ENCODE peak calls at places on chromosomes 16 and 17, in six cellular contexts. K is neuronal stem cell; J is gastrocnemius medialis; H is mesenchymal stem cell; E is lower lobe of right lung; G is CD8-positive, alpha-beta memory T cell. D is an unnamed sample. For H3K9me3, the result is how much of the 10 kb centered on the place peaks cover.

GRCh38 chr16:34078697-34079096 is 619.3 kb downstream of the TP53TG3F start:
- DNase-seq in E (no peak), J (no peak), K (peak), H (no peak), G (no peak), D (no peak)

GRCh38 chr16:72372646-72373045 is 200.7 kb upstream of the PMFBP1 start:
- DNase-seq in E (no peak), J (no peak), H (no peak), K (no peak), G (no peak), D (no peak)

GRCh38 chr17:28760987-28761562 is 17.3 kb downstream of the TRAF4 start:
- DNase-seq in J (peak), K (no peak), E (peak), H (peak), G (no peak), D (no peak)

GRCh38 chr16:5415123-5415522 is 317.5 kb upstream of the EEF2KMT start:
- DNase-seq in K (no peak), G (no peak), J (no peak), E (no peak), H (no peak), D (no peak)

GRCh38 chr17:43106552-43106951 is 18.6 kb downstream of the BRCA1 start:
- DNase-seq in J (no peak), H (no peak), G (no peak), E (no peak), K (no peak), D (no peak)

GRCh38 chr16:81928975-81929374 is 82.3 kb downstream of the SDR42E1 start:
- DNase-seq in H (no peak), J (no peak), K (no peak), G (no peak), E (peak), D (peak)

GRCh38 chr17:68777243-68777855 is 176.2 kb upstream of the FAM20A start:
- DNase-seq in J (peak), H (peak), K (peak), G (peak), E (no peak), D (no peak)

GRCh38 chr16:11479916-11480315 is 106.8 kb downstream of the LITAF start:
- DNase-seq in G (no peak), H (no peak), K (no peak), J (no peak), E (no peak), D (no peak)

GRCh38 chr16:11149011-11149616 is 106.9 kb downstream of the SOCS1 start:
- DNase-seq in H (peak), G (no peak), J (no peak), E (no peak), K (no peak), D (no peak)

GRCh38 chr16:19704321-19705130 is 13.5 kb downstream of the KNOP1 start:
- DNase-seq in K (no peak), H (peak), J (peak), E (no peak), G (no peak), D (no peak)

GRCh38 chr17:48510761-48511604 is 19.8 kb downstream of the HOXB1 start:
- DNase-seq in H (no peak), J (no peak), K (no peak), E (no peak), G (no peak), D (no peak)

GRCh38 chr17:82366749-82367148 is 4.8 kb upstream of the UTS2R start:
- DNase-seq in J (no peak), K (no peak), H (no peak), E (peak), G (no peak), D (no peak)

GRCh38 chr16:77374384-77374783 is 60.5 kb downstream of the ADAMTS18 start:
- DNase-seq in G (no peak), E (no peak), H (no peak), J (no peak), K (no peak), D (no peak)

GRCh38 chr17:16934836-16935235 is 37.1 kb downstream of the TNFRSF13B start:
- DNase-seq in H (no peak), K (no peak), G (no peak), J (no peak), E (no peak), D (no peak)

GRCh38 chr17:45436161-45436560 is 3.5 kb upstream of the ARHGAP27 start:
- DNase-seq in G (no peak), K (no peak), E (no peak), H (no peak), J (no peak), D (peak)

GRCh38 chr17:32504166-32504990 is 17.6 kb downstream of the CDK5R1 start:
- DNase-seq in E (peak), J (no peak), H (peak), G (no peak), K (no peak), D (no peak)

GRCh38 chr16:71954699-71955195 is 45.5 kb downstream of the PKD1L3 start:
- DNase-seq in G (no peak), E (no peak), J (no peak), H (no peak), K (no peak), D (no peak)

GRCh38 chr16:65895906-65896305 is 470.6 kb upstream of the CDH5 start:
- DNase-seq in H (no peak), E (no peak), K (no peak), J (no peak), G (no peak), D (no peak)

GRCh38 chr16:28166394-28167208 is 45.2 kb downstream of the XPO6 start:
- DNase-seq in G (no peak), E (no peak), H (peak), K (no peak), J (no peak), D (no peak)

GRCh38 chr16:85057212-85057889 is 29.8 kb downstream of the KIAA0513 start:
- DNase-seq in J (no peak), E (no peak), H (no peak), G (no peak), K (no peak), D (no peak)

GRCh38 chr16:4572715-4573114 is 16.6 kb downstream of the C16orf96 start:
- DNase-seq in J (peak), E (no peak), K (no peak), G (no peak), H (no peak), D (no peak)

GRCh38 chr17:13353590-13353989 is 248.1 kb downstream of the HS3ST3A1 start:
- DNase-seq in J (no peak), H (peak), G (no peak), E (no peak), K (no peak), D (no peak)

GRCh38 chr16:30659507-30660423 is 1.5 kb downstream of the FBRS start:
- DNase-seq in H (peak), G (peak), K (no peak), J (no peak), E (no peak), D (no peak)

GRCh38 chr17:71970312-71970711 is 150.5 kb upstream of the SOX9 start:
- DNase-seq in E (no peak), K (no peak), H (no peak), J (no peak), G (no peak), D (no peak)

GRCh38 chr17:45149669-45150603 is 1.7 kb downstream of the HEXIM1 start:
- DNase-seq in J (peak), K (no peak), E (peak), G (peak), H (peak), D (no peak)

GRCh38 chr17:50946223-50946890 is 80.2 kb upstream of the TOB1 start:
- DNase-seq in G (no peak), H (no peak), E (no peak), J (no peak), K (no peak), D (peak)

GRCh38 chr17:42677921-42678781 is 1.4 kb upstream of the PLEKHH3 start:
- DNase-seq in K (peak), G (peak), H (peak), E (peak), J (peak), D (peak)

GRCh38 chr17:27513849-27514248 is 57.6 kb downstream of the KSR1 start:
- DNase-seq in K (no peak), G (no peak), E (no peak), J (no peak), H (no peak), D (no peak)

GRCh38 chr16:49826515-49826914 is 29.4 kb downstream of the ZNF423 start:
- DNase-seq in J (no peak), E (no peak), H (no peak), G (no peak), K (no peak), D (no peak)

GRCh38 chr16:85486256-85486915 is 126.7 kb upstream of the GSE1 start:
- DNase-seq in H (no peak), G (no peak), K (no peak), E (no peak), J (no peak), D (no peak)

GRCh38 chr16:62907562-62907961 is 871.3 kb upstream of the CDH8 start:
- DNase-seq in K (no peak), E (no peak), J (no peak), G (no peak), H (no peak), D (no peak)
- H3K9me3 ChIP-seq in K (under half), E (under half), J (under half), G (under half), H (under half), D (under half)

GRCh38 chr16:62478903-62479458 is 442.7 kb upstream of the CDH8 start:
- DNase-seq in G (no peak), K (no peak), H (no peak), J (no peak), E (no peak), D (no peak)
- H3K9me3 ChIP-seq in G (under half), K (under half), H (under half), J (under half), E (under half), D (under half)

DNA sequence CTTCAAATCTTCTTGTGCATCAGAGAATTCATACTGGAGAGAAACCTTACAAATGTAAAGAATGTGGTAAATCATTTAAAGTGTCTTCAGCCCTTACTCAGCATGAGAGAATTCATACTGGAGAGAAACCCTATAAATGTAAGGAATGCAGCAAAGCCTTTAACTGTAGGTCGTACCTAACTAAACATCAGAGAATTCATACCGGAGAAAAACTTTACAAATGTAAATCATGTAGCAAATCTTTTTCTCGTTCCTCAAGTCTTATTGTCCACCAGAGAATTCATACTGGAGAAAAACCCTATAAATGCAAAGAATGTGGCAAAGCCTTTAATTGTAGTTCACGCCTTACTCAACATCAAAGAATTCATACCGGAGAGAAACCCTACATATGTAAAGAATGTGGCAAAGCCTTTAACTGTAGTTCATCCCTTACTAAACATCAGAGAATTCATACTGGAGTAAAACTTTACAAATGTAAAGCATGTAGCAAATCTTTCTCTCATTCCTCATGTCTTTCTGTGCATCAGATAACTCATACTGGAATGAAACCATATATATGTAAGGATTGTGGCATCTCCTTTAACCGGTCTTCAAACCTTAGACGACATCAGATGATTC is 118.5 kb upstream of the ZNF267 start:
- DNase-seq in E (no peak), K (no peak), J (no peak), H (peak), G (no peak), D (no peak)
- H3K9me3 ChIP-seq in E (half or more), K (half or more), J (half or more), H (half or more), G (half or more), D (under half)

GRCh38 chr17:74128456-74128855 is 75.0 kb upstream of the RPL38 start:
- DNase-seq in K (no peak), E (no peak), J (no peak), H (no peak), G (no peak), D (peak)
- H3K9me3 ChIP-seq in K (under half), E (under half), J (under half), H (under half), G (under half), D (under half)

DNA sequence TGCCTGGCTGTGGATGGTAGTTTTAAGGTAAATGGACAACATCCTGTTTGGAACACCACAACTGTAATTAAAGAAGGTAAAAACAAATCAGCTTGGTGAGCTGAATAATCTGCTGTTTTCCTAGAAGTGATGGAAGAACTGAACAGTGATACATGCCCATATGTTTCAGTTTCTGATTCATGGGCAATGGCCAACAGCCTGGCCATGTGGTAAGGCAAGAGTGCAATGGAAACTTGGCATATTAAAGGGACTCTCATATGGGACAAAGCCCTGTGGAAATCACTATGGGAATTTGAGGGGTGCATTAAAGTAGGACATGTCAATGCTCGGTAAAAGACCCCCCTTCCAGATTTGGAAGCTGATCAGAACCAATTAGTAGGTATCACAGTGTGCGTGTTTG is 37.8 kb downstream of the IKZF3 start:
- DNase-seq in G (no peak), H (no peak), J (no peak), E (no peak), K (no peak), D (no peak)
- H3K9me3 ChIP-seq in G (under half), H (under half), J (under half), E (under half), K (under half), D (under half)

DNA sequence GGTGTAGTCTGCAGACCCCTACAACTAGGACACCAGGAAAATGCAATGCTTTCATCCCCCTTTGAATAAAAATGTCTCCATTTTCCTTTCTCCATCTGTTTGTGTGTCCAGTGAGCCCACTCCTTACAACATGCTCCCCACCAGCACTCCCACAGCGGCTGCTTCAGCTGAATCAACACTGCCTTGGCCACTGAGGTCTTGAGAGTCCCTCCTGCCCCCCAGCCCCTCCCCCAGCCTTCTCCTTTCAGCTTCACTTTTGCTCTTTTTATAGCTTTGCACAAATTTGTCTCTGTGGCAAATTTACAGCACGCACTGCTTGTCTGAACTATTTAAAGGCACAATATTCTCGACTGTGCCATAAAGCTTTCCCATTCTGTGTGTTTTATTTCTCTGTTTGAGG is 579.4 kb downstream of the TOX3 start:
- DNase-seq in E (no peak), H (no peak), J (no peak), G (no peak), K (no peak), D (no peak)
- H3K9me3 ChIP-seq in E (under half), H (under half), J (under half), G (under half), K (under half), D (under half)

GRCh38 chr16:68553186-68553585 is 14.1 kb downstream of the ZFP90 start:
- DNase-seq in K (no peak), H (no peak), E (no peak), J (no peak), G (no peak), D (no peak)
- H3K9me3 ChIP-seq in K (half or more), H (half or more), E (half or more), J (under half), G (under half), D (under half)